ENCODE peak calls at places on chromosomes 1 and 21, in seven cellular contexts. Q is body of pancreas, R is ovary, B is uterus, Y is heart left ventricle, D is IMR-90, Z is tibial nerve. K is an unnamed sample.
A peak's percentile ranks its signal among the peaks of the same experiment; 100 is the strongest.

GRCh38 chr21:34956416-34957316 is 92.4 kb downstream of the RUNX1 start:
- DNase-seq in Q (no peak), R (no peak), B (no peak), Y (no peak), D (no peak), Z (no peak), K (no peak)

GRCh38 chr1:93820554-93821411 is 58.2 kb downstream of the DNTTIP2 start:
- DNase-seq in Q (no peak), R (no peak), B (no peak), Y (no peak), D (no peak), Z (no peak), K (no peak)

GRCh38 chr1:244970236-244970652 is 105.9 kb upstream of the HNRNPU start:
- DNase-seq in Q (peak; percentile 71), R (no peak), B (no peak), Y (peak; percentile 92), D (peak; percentile 54), Z (peak; percentile 55), K (peak; percentile 85)

GRCh38 chr1:165006843-165007242 is 349.7 kb downstream of the LMX1A start:
- DNase-seq in Q (no peak), R (no peak), B (peak; percentile 24), Y (no peak), D (no peak), Z (no peak), K (no peak)

GRCh38 chr21:40852563-40852962 is 5.6 kb upstream of the DSCAM start:
- DNase-seq in Q (no peak), R (no peak), B (no peak), Y (no peak), D (no peak), Z (no peak), K (no peak)

GRCh38 chr1:114286179-114286578 is 132.5 kb upstream of the SYT6 start:
- DNase-seq in Q (no peak), R (no peak), B (no peak), Y (no peak), D (peak; percentile 31), Z (no peak), K (no peak)

GRCh38 chr21:27799861-27800260 is 833.0 kb upstream of the ADAMTS5 start:
- DNase-seq in Q (no peak), R (no peak), B (no peak), Y (no peak), D (no peak), Z (no peak), K (no peak)

GRCh38 chr21:35045539-35046222 is 3.4 kb downstream of the RUNX1 start:
- DNase-seq in Q (no peak), R (no peak), B (no peak), Y (no peak), D (no peak), Z (no peak), K (no peak)

GRCh38 chr1:200624679-200625335 is 4.3 kb upstream of the KIF14 start:
- DNase-seq in Q (no peak), R (no peak), B (no peak), Y (no peak), D (no peak), Z (no peak), K (no peak)

GRCh38 chr1:210654176-210654786 is 325.6 kb downstream of the HHAT start:
- DNase-seq in Q (no peak), R (no peak), B (no peak), Y (no peak), D (no peak), Z (no peak), K (no peak)

GRCh38 chr1:76781447-76781846 is 85.8 kb upstream of the ST6GALNAC5 start:
- DNase-seq in Q (no peak), R (no peak), B (no peak), Y (no peak), D (no peak), Z (no peak), K (no peak)
- TF ChIP-seq POLR2A in Q (no peak), R (no peak), B (no peak), Y (no peak), D (no peak), Z (no peak), K (no peak)

GRCh38 chr1:182845379-182845778 is 6.2 kb downstream of the DHX9 start:
- DNase-seq in Q (no peak), R (no peak), B (no peak), Y (no peak), D (no peak), Z (no peak), K (no peak)

GRCh38 chr1:182839209-182840065 is at the start of gene DHX9:
- DNase-seq in Q (peak; percentile 97), R (peak; percentile 97), B (peak; percentile 94), Y (peak; percentile 98), D (peak; percentile 85), Z (peak; percentile 90), K (peak; percentile 91)

GRCh38 chr1:182841368-182841988 is 2.3 kb downstream of the DHX9 start:
- DNase-seq in Q (no peak), R (no peak), B (no peak), Y (no peak), D (peak; percentile 72), Z (no peak), K (no peak)

GRCh38 chr1:182845894-182846293 is 6.7 kb downstream of the DHX9 start:
- DNase-seq in Q (no peak), R (no peak), B (no peak), Y (no peak), D (no peak), Z (no peak), K (no peak)

GRCh38 chr1:182842265-182842664 is 3.1 kb downstream of the DHX9 start:
- DNase-seq in Q (no peak), R (no peak), B (no peak), Y (no peak), D (no peak), Z (no peak), K (no peak)
- H3K36me3 ChIP-seq in Q (peaks cover 6% of the 10 kb centered on the region), R (no peaks in the 10 kb centered on the region), B (no peaks in the 10 kb centered on the region), Y (peaks cover 51% of the 10 kb centered on the region), D (peaks cover 23% of the 10 kb centered on the region), Z (peaks cover 29% of the 10 kb centered on the region), K (peaks cover 33% of the 10 kb centered on the region)

GRCh38 chr1:156598731-156599432 is 2.4 kb downstream of the GPATCH4 start:
- DNase-seq in Q (no peak), R (no peak), B (no peak), Y (no peak), D (no peak), Z (no peak), K (no peak)

GRCh38 chr1:156600733-156601121 is 552 bp downstream of the GPATCH4 start:
- DNase-seq in Q (no peak), R (no peak), B (no peak), Y (no peak), D (no peak), Z (no peak), K (no peak)

GRCh38 chr1:156596426-156596825 is 4.8 kb downstream of the NAXE start:
- DNase-seq in Q (no peak), R (no peak), B (no peak), Y (no peak), D (no peak), Z (no peak), K (no peak)

GRCh38 chr1:156599811-156600210 is 1.5 kb downstream of the GPATCH4 start:
- DNase-seq in Q (no peak), R (no peak), B (no peak), Y (no peak), D (no peak), Z (no peak), K (no peak)

DNA sequence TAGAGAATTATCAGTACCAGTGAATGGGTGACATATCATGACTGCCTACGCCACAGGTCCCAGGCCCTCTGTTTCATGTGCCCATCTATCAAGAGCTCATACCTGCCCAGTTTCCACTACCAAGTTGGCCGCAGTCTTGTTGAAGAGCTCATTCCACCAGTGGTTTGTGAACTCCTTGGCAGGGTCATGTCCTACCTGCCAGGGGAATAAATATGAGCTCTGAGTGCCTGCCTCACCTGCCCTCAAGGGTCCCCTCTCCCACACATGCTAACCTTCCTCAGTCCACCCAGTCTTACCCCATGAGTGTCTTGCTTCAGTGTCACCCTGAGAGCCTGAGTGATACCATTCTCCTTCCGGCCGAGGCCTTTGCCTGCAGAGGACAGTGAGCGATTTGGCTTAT is 3.2 kb downstream of the GPATCH4 start:
- DNase-seq in Q (no peak), R (no peak), B (no peak), Y (no peak), D (no peak), Z (no peak), K (no peak)
- TF ChIP-seq POLR2A in Q (no peak), R (no peak), B (no peak), Y (no peak), D (no peak), Z (no peak), K (no peak)

GRCh38 chr1:110048240-110048639 is 13.8 kb downstream of the STRIP1 start:
- DNase-seq in Q (no peak), R (no peak), B (no peak), Y (no peak), D (no peak), Z (no peak), K (no peak)

GRCh38 chr1:110049801-110050601 is 15.6 kb downstream of the STRIP1 start:
- DNase-seq in Q (no peak), R (peak; percentile 53), B (no peak), Y (no peak), D (no peak), Z (no peak), K (no peak)

GRCh38 chr1:110048923-110049601 is 14.6 kb downstream of the STRIP1 start:
- DNase-seq in Q (peak; percentile 49), R (no peak), B (no peak), Y (no peak), D (no peak), Z (no peak), K (no peak)

GRCh38 chr1:110050602-110051261 is 16.3 kb downstream of the STRIP1 start:
- DNase-seq in Q (no peak), R (no peak), B (no peak), Y (no peak), D (peak; percentile 13), Z (no peak), K (peak; percentile 57)

GRCh38 chr1:110047463-110047862 is 13.0 kb downstream of the STRIP1 start:
- DNase-seq in Q (no peak), R (no peak), B (no peak), Y (no peak), D (no peak), Z (no peak), K (no peak)
- H3K36me3 ChIP-seq in Q (peaks cover 11% of the 10 kb centered on the region), R (no peaks in the 10 kb centered on the region), B (no peaks in the 10 kb centered on the region), Y (peaks cover 100% of the 10 kb centered on the region), D (peaks cover 77% of the 10 kb centered on the region), Z (peaks cover 100% of the 10 kb centered on the region), K (peaks cover 98% of the 10 kb centered on the region)

GRCh38 chr1:21497466-21498061 is 11.7 kb upstream of the ALPL start:
- DNase-seq in Q (no peak), R (no peak), B (no peak), Y (no peak), D (no peak), Z (no peak), K (no peak)
- TF ChIP-seq POLR2A in Q (no peak), R (no peak), B (no peak), Y (no peak), D (no peak), Z (no peak), K (no peak)

DNA sequence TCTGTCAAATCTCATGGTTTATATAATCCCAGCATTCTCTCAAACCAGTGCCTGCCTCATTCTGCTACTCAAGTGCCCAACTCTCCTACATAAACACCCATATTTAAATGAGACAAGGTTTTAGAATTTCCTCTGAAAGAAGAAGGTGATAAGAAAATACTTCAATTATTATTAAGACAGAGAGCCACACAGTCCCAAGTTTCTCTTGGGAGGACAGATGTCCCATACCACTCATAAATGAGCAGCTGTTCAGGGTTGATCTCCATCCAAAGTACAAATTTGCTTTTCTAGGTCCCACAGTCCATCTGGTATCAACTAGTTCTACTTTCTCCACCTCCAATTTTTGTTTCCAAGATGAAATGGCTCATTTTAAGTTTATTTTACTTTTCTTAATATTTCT is 11.3 kb downstream of the DCAF8 start:
- DNase-seq in Q (no peak), R (no peak), B (no peak), Y (no peak), D (no peak), Z (no peak), K (no peak)
- H3K36me3 ChIP-seq in Q (no peaks in the 10 kb centered on the region), R (no peaks in the 10 kb centered on the region), B (no peaks in the 10 kb centered on the region), Y (peaks cover 27% of the 10 kb centered on the region), D (peaks cover 2% of the 10 kb centered on the region), Z (peaks cover 15% of the 10 kb centered on the region), K (peaks cover 3% of the 10 kb centered on the region)

K was measured in adrenal gland.